ENCODE peak calls at places on chromosome 16, in eight cellular contexts. One of them, this sample, is unnamed.

GRCh38 chr16:306911-307370 is 24.0 kb downstream of the PDIA2 start:
- DNase-seq in KBM-7: no peak
- DNase-seq in adrenal gland: peak; percentile 44
- DNase-seq in IMR-90: no peak
- DNase-seq in posterior cingulate gyrus: peak; percentile 60
- DNase-seq in head of caudate nucleus: no peak
- DNase-seq in HFFc6: no peak
- DNase-seq in T-helper 17 cell: no peak
- DNase-seq in this sample: no peak

GRCh38 chr16:14069818-14070217 is 1.3 kb upstream of the MRTFB start:
- DNase-seq in KBM-7: no peak
- DNase-seq in adrenal gland: no peak
- DNase-seq in IMR-90: no peak
- DNase-seq in posterior cingulate gyrus: no peak
- DNase-seq in head of caudate nucleus: no peak
- DNase-seq in HFFc6: no peak
- DNase-seq in T-helper 17 cell: no peak
- DNase-seq in this sample: no peak

GRCh38 chr16:3838600-3839401 is 41.7 kb downstream of the CREBBP start:
- DNase-seq in KBM-7: no peak
- DNase-seq in adrenal gland: no peak
- DNase-seq in IMR-90: peak; percentile 30
- DNase-seq in posterior cingulate gyrus: no peak
- DNase-seq in head of caudate nucleus: no peak
- DNase-seq in HFFc6: no peak
- DNase-seq in T-helper 17 cell: no peak
- DNase-seq in this sample: no peak

GRCh38 chr16:81686391-81687182 is 92.5 kb upstream of the PLCG2 start:
- DNase-seq in KBM-7: no peak
- DNase-seq in adrenal gland: no peak
- DNase-seq in IMR-90: no peak
- DNase-seq in posterior cingulate gyrus: no peak
- DNase-seq in head of caudate nucleus: no peak
- DNase-seq in HFFc6: no peak
- DNase-seq in T-helper 17 cell: no peak
- DNase-seq in this sample: no peak

GRCh38 chr16:2597560-2597902 is 59.7 kb downstream of the PDPK1 start:
- DNase-seq in KBM-7: no peak
- DNase-seq in adrenal gland: no peak
- DNase-seq in IMR-90: no peak
- DNase-seq in posterior cingulate gyrus: no peak
- DNase-seq in head of caudate nucleus: no peak
- DNase-seq in HFFc6: no peak
- DNase-seq in T-helper 17 cell: no peak
- DNase-seq in this sample: no peak

GRCh38 chr16:11781773-11782172 is 15.3 kb downstream of the ZC3H7A start:
- DNase-seq in KBM-7: peak; percentile 78
- DNase-seq in adrenal gland: no peak
- DNase-seq in IMR-90: no peak
- DNase-seq in posterior cingulate gyrus: no peak
- DNase-seq in head of caudate nucleus: peak; percentile 73
- DNase-seq in HFFc6: no peak
- DNase-seq in T-helper 17 cell: no peak
- DNase-seq in this sample: peak; percentile 65

GRCh38 chr16:84657229-84657837 is 9.0 kb downstream of the KLHL36 start:
- DNase-seq in KBM-7: no peak
- DNase-seq in adrenal gland: no peak
- DNase-seq in IMR-90: no peak
- DNase-seq in posterior cingulate gyrus: no peak
- DNase-seq in head of caudate nucleus: no peak
- DNase-seq in HFFc6: no peak
- DNase-seq in T-helper 17 cell: no peak
- DNase-seq in this sample: no peak

GRCh38 chr16:86714166-86714565 is 135.8 kb downstream of the FOXL1 start:
- DNase-seq in KBM-7: no peak
- DNase-seq in adrenal gland: no peak
- DNase-seq in IMR-90: peak; percentile 37
- DNase-seq in posterior cingulate gyrus: no peak
- DNase-seq in head of caudate nucleus: no peak
- DNase-seq in HFFc6: no peak
- DNase-seq in T-helper 17 cell: no peak
- DNase-seq in this sample: no peak

GRCh38 chr16:19831678-19832077 is 53.0 kb downstream of the GPRC5B start:
- DNase-seq in KBM-7: no peak
- DNase-seq in adrenal gland: peak; percentile 66
- DNase-seq in IMR-90: peak; percentile 89
- DNase-seq in posterior cingulate gyrus: no peak
- DNase-seq in head of caudate nucleus: no peak
- DNase-seq in HFFc6: peak; percentile 72
- DNase-seq in T-helper 17 cell: no peak
- DNase-seq in this sample: no peak

GRCh38 chr16:73048292-73049050 is 543 bp upstream of the ZFHX3 start:
- DNase-seq in KBM-7: peak; percentile 33
- DNase-seq in adrenal gland: peak; percentile 69
- DNase-seq in IMR-90: no peak
- DNase-seq in posterior cingulate gyrus: no peak
- DNase-seq in head of caudate nucleus: no peak
- DNase-seq in HFFc6: peak; percentile 40
- DNase-seq in T-helper 17 cell: no peak
- DNase-seq in this sample: no peak

GRCh38 chr16:85428168-85428898 is 184.8 kb upstream of the GSE1 start:
- DNase-seq in KBM-7: peak; percentile 51
- DNase-seq in adrenal gland: no peak
- DNase-seq in IMR-90: no peak
- DNase-seq in posterior cingulate gyrus: peak; percentile 42
- DNase-seq in head of caudate nucleus: peak; percentile 59
- DNase-seq in HFFc6: no peak
- DNase-seq in T-helper 17 cell: peak; percentile 7
- DNase-seq in this sample: peak; percentile 5

GRCh38 chr16:75251280-75252048 is at the start of gene BCAR1:
- DNase-seq in KBM-7: no peak
- DNase-seq in adrenal gland: peak; percentile 84
- DNase-seq in IMR-90: peak; percentile 93
- DNase-seq in posterior cingulate gyrus: peak; percentile 85
- DNase-seq in head of caudate nucleus: peak; percentile 91
- DNase-seq in HFFc6: peak; percentile 88
- DNase-seq in T-helper 17 cell: no peak
- DNase-seq in this sample: peak; percentile 89